ENCODE peak calls at places on chromosomes 6 and 20, in five cellular contexts. W is substantia nigra; X is T-helper 1 cell; V is stimulated activated CD4-positive, alpha-beta T cell treated with anti-CD3 and anti-CD28 coated beads, Interleukin-2, amount 100 ng/mL, for 24 hours; D is brain pericyte. N is an unnamed sample.
A peak's percentile ranks its signal among the peaks of the same experiment; 100 is the strongest.

GRCh38 chr6:149962461-149963211 is 1.1 kb upstream of the ULBP1 start:
- DNase-seq in W (no peak), X (no peak), V (no peak), D (no peak), N (no peak)

GRCh38 chr20:16236589-16237241 is 336.5 kb downstream of the KIF16B start:
- DNase-seq in W (no peak), D (no peak), V (no peak), X (no peak), N (no peak)

GRCh38 chr20:63625771-63626423 is 1.0 kb downstream of the GMEB2 start:
- DNase-seq in D (no peak), V (no peak), W (no peak), X (no peak), N (no peak)

GRCh38 chr20:25052255-25053206 is 5.4 kb downstream of the ACSS1 start:
- DNase-seq in W (no peak), X (no peak), D (no peak), V (no peak), N (no peak)

GRCh38 chr6:169964440-169965212 is 213.2 kb downstream of the ERMARD start:
- DNase-seq in D (no peak), W (no peak), X (no peak), V (no peak), N (no peak)

GRCh38 chr6:162728177-162728571 is 400 bp downstream of the PACRG start:
- DNase-seq in V (no peak), X (no peak), W (no peak), D (no peak), N (no peak)

GRCh38 chr20:38748097-38748862 is at the start of gene ACTR5:
- DNase-seq in X (peak; percentile 93), D (peak; percentile 79), V (peak; percentile 99), W (peak; percentile 78), N (peak; percentile 96)

GRCh38 chr6:52503344-52503747 is 73.5 kb downstream of the TRAM2 start:
- DNase-seq in D (no peak), X (no peak), V (no peak), W (no peak), N (no peak)

GRCh38 chr6:13267142-13267621 is 61.2 kb downstream of the TBC1D7 start:
- DNase-seq in D (no peak), V (no peak), X (peak; percentile 13), W (no peak), N (no peak)

GRCh38 chr6:14811760-14812428 is 434.0 kb upstream of the JARID2 start:
- DNase-seq in W (no peak), X (no peak), V (no peak), D (no peak), N (no peak)

GRCh38 chr6:38302081-38302480 is 337.6 kb downstream of the BTBD9 start:
- DNase-seq in W (no peak), D (no peak), V (no peak), X (no peak), N (no peak)

GRCh38 chr20:45833883-45834796 is 541 bp downstream of the SNX21 start:
- DNase-seq in W (peak; percentile 51), D (peak; percentile 34), X (peak; percentile 46), V (peak; percentile 62), N (peak; percentile 40)

GRCh38 chr6:36679043-36679821 is 718 bp downstream of the CDKN1A start:
- DNase-seq in W (peak; percentile 22), X (peak; percentile 43), D (no peak), V (peak; percentile 38), N (peak; percentile 20)

GRCh38 chr6:130944486-130944885 is 117.3 kb downstream of the SMLR1 start:
- DNase-seq in X (no peak), W (peak; percentile 8), D (no peak), V (no peak), N (no peak)

N was measured in T-helper 17 cell.